ENCODE peak calls at places on chromosomes 16 and 17, in six cellular contexts. G, K, Q, X, P and J are unnamed samples.

GRCh38 chr17:40952675-40953074 is 14.1 kb downstream of the KRT39 start:
- DNase-seq in G (no peak), K (no peak), Q (no peak), X (no peak), P (peak), J (no peak)

GRCh38 chr17:5031365-5032082 is 3.7 kb downstream of the SLC52A1 start:
- DNase-seq in G (peak), K (peak), Q (peak), X (peak), P (peak), J (peak)

GRCh38 chr16:78505544-78506371 is 406.3 kb downstream of the WWOX start:
- DNase-seq in G (no peak), K (no peak), Q (no peak), X (no peak), P (peak), J (no peak)

GRCh38 chr17:56973520-56973919 is 4.4 kb upstream of the SCPEP1 start:
- DNase-seq in G (no peak), K (no peak), Q (no peak), X (no peak), P (peak), J (no peak)

GRCh38 chr16:1105888-1106620 is 10.0 kb upstream of the C1QTNF8 start:
- DNase-seq in G (no peak), K (no peak), Q (peak), X (no peak), P (peak), J (peak)

GRCh38 chr17:83109793-83110645 is 30.6 kb downstream of the METRNL start:
- DNase-seq in G (no peak), K (no peak), Q (peak), X (no peak), P (peak), J (no peak)

GRCh38 chr16:52861614-52862022 is 191.1 kb downstream of the CHD9NB start:
- DNase-seq in G (no peak), K (no peak), Q (peak), X (no peak), P (no peak), J (no peak)

GRCh38 chr16:72787519-72788268 is 260.2 kb downstream of the ZFHX3 start:
- DNase-seq in G (peak), K (peak), Q (peak), X (peak), P (peak), J (peak)

GRCh38 chr16:2858245-2859025 is 465 bp upstream of the PRSS22 start:
- DNase-seq in G (no peak), K (no peak), Q (peak), X (no peak), P (no peak), J (no peak)

GRCh38 chr16:23317266-23317661 is 15.2 kb downstream of the SCNN1B start:
- DNase-seq in G (no peak), K (no peak), Q (peak), X (no peak), P (no peak), J (no peak)

GRCh38 chr17:50657627-50658026 is 22.9 kb downstream of the ABCC3 start:
- DNase-seq in G (no peak), K (no peak), Q (no peak), X (no peak), P (no peak), J (no peak)

GRCh38 chr16:69114346-69114975 is 9.0 kb downstream of the HAS3 start:
- DNase-seq in G (no peak), K (no peak), Q (no peak), X (no peak), P (no peak), J (no peak)

GRCh38 chr17:2062571-2063183 is 7.8 kb downstream of the HIC1 start:
- DNase-seq in G (no peak), K (no peak), Q (peak), X (no peak), P (peak), J (no peak)